ENCODE peak calls at places on chromosomes 2 and 18, in nine cellular contexts. B is fibroblast of lung; L is NCI-H2081; G is spleen; E is progenitor cell of endocrine pancreas; W is stimulated activated naive CD8-positive, alpha-beta T cell treated with anti-CD3 and anti-CD28 coated beads, Interleukin-15, Interleukin-2, amounts not matched to agents 100 U/mL and 50 U/mL, for 24 hours; Y is NCI-H774; R is activated T-helper 1 cell treated with Interleukin-2 at 50 U/mL for 16 hours; N is EH. P is an unnamed sample.

GRCh38 chr2:24652265-24653232 is 140.6 kb downstream of the PTRHD1 start:
- DNase-seq in N (no peak), E (no peak), R (no peak), W (no peak), L (peak; percentile 19), G (no peak), B (no peak), Y (peak; percentile 22), P (peak; percentile 30)

GRCh38 chr2:167487728-167488127 is 599.4 kb downstream of the XIRP2 start:
- DNase-seq in N (no peak), Y (peak; percentile 63), B (no peak), L (peak; percentile 59), W (no peak), G (no peak), E (no peak), R (no peak), P (peak; percentile 71)

GRCh38 chr18:35616664-35617423 is 35.3 kb downstream of the GALNT1 start:
- DNase-seq in L (no peak), Y (no peak), W (peak; percentile 59), N (peak; percentile 88), E (no peak), R (peak; percentile 35), B (peak; percentile 80), G (peak; percentile 87), P (no peak)

GRCh38 chr2:29663266-29663665 is 258.1 kb downstream of the ALK start:
- DNase-seq in E (no peak), B (peak; percentile 28), R (no peak), N (peak; percentile 21), L (no peak), G (no peak), Y (no peak), W (no peak), P (no peak)

GRCh38 chr2:146602856-146603255 is 1242.0 kb upstream of the ACVR2A start:
- DNase-seq in W (no peak), Y (no peak), E (no peak), G (no peak), B (peak; percentile 63), N (peak; percentile 8), R (no peak), L (no peak), P (no peak)

GRCh38 chr18:6249110-6249680 is 165.5 kb downstream of the L3MBTL4 start:
- DNase-seq in R (no peak), N (no peak), G (no peak), E (no peak), L (no peak), B (no peak), W (no peak), Y (no peak), P (no peak)

GRCh38 chr2:36951574-36951973 is 14.8 kb downstream of the STRN start:
- DNase-seq in W (no peak), Y (no peak), L (no peak), E (no peak), N (peak; percentile 58), G (no peak), B (peak; percentile 31), R (no peak), P (no peak)

GRCh38 chr2:37629529-37629928 is 41.9 kb downstream of the CDC42EP3 start:
- DNase-seq in B (peak; percentile 53), N (peak; percentile 75), W (no peak), G (no peak), Y (no peak), R (no peak), L (no peak), E (no peak), P (no peak)

GRCh38 chr2:167181134-167181533 is 292.9 kb downstream of the XIRP2 start:
- DNase-seq in N (peak; percentile 76), L (no peak), G (no peak), B (peak; percentile 55), Y (no peak), W (no peak), E (no peak), R (no peak), P (no peak)

GRCh38 chr2:197339496-197340220 is 29.1 kb upstream of the ANKRD44 start:
- DNase-seq in W (no peak), E (no peak), Y (no peak), N (no peak), R (no peak), B (no peak), L (peak; percentile 19), G (no peak), P (no peak)

GRCh38 chr2:235793163-235793752 is 299.4 kb downstream of the AGAP1 start:
- DNase-seq in N (peak; percentile 24), B (no peak), W (no peak), L (no peak), R (no peak), Y (no peak), E (no peak), G (peak; percentile 64), P (no peak)

GRCh38 chr2:86017901-86018896 is 87.5 kb downstream of the POLR1A start:
- DNase-seq in B (no peak), G (peak; percentile 82), W (no peak), N (peak; percentile 34), R (no peak), E (no peak), Y (no peak), L (no peak), P (no peak)

GRCh38 chr2:154623819-154624218 is 74.7 kb upstream of the KCNJ3 start:
- DNase-seq in W (no peak), N (peak; percentile 17), E (peak; percentile 16), R (no peak), Y (peak; percentile 68), G (no peak), L (peak; percentile 53), B (peak; percentile 17), P (peak; percentile 31)

GRCh38 chr18:63155169-63155852 is 164.3 kb downstream of the BCL2 start:
- DNase-seq in B (no peak), R (peak; percentile 65), G (peak; percentile 91), L (peak; percentile 95), W (peak; percentile 84), E (peak; percentile 54), N (no peak), Y (peak; percentile 93), P (peak; percentile 71)

GRCh38 chr2:219178377-219179175 is 501 bp downstream of the RETREG2 start:
- DNase-seq in L (peak; percentile 35), G (peak; percentile 94), E (no peak), R (peak; percentile 27), B (no peak), Y (no peak), W (peak; percentile 58), N (peak; percentile 50), P (no peak)

GRCh38 chr2:180707867-180708205 is 272.6 kb upstream of the UBE2E3 start:
- DNase-seq in E (no peak), W (no peak), G (no peak), N (peak; percentile 75), B (peak; percentile 93), L (peak; percentile 90), R (no peak), Y (peak; percentile 13), P (peak; percentile 26)

GRCh38 chr2:61471905-61472805 is 1.3 kb upstream of the USP34 start:
- DNase-seq in E (no peak), B (peak; percentile 21), W (no peak), L (peak; percentile 45), G (no peak), N (peak; percentile 34), Y (no peak), R (no peak), P (no peak)

GRCh38 chr18:45291616-45292612 is 323.4 kb upstream of the SLC14A2 start:
- DNase-seq in B (no peak), G (no peak), E (no peak), W (no peak), L (peak; percentile 37), R (no peak), Y (peak; percentile 36), N (peak; percentile 12), P (no peak)